ENCODE peak calls at places on chromosomes 3 and 15, in eight cellular contexts. G is stimulated activated naive CD8-positive, alpha-beta T cell treated with anti-CD3 and anti-CD28 coated beads, Interleukin-15, amount 100 ng/mL, for 72 hours; Z is GM23248; V is iris pigment epithelial cell; O is left ventricle myocardium superior; X is HEK293T; T is OCI-M1; E is AML-193. M is an unnamed sample.

GRCh38 chr3:15205934-15206661 is at the start of gene CAPN7:
- DNase-seq in G (peak), Z (peak), V (peak), O (peak), X (peak), T (no peak), E (no peak), M (peak)

GRCh38 chr3:124688580-124689454 is 41.4 kb upstream of the UMPS start:
- DNase-seq in G (peak), Z (peak), V (peak), O (peak), X (peak), T (peak), E (peak), M (peak)

GRCh38 chr3:47571391-47572165 is 7.1 kb downstream of the CSPG5 start:
- DNase-seq in G (no peak), Z (peak), V (no peak), O (no peak), X (no peak), T (no peak), E (no peak), M (no peak)

GRCh38 chr3:90132220-90132619 is 1024.8 kb downstream of the EPHA3 start:
- DNase-seq in G (no peak), Z (no peak), V (no peak), O (no peak), X (no peak), T (no peak), E (no peak), M (no peak)

GRCh38 chr3:170974872-170975271 is 51.6 kb downstream of the SLC2A2 start:
- DNase-seq in G (no peak), Z (no peak), V (no peak), O (no peak), X (no peak), T (no peak), E (no peak), M (no peak)

GRCh38 chr3:107487490-107487889 is 35.3 kb upstream of the BBX start:
- DNase-seq in G (no peak), Z (no peak), V (no peak), O (no peak), X (no peak), T (no peak), E (no peak), M (no peak)

GRCh38 chr3:36075491-36075890 is 304.8 kb upstream of the STAC start:
- DNase-seq in G (no peak), Z (peak), V (peak), O (no peak), X (no peak), T (no peak), E (no peak), M (no peak)

GRCh38 chr3:119194237-119195150 is 21.1 kb downstream of the UPK1B start:
- DNase-seq in G (no peak), Z (peak), V (peak), O (no peak), X (no peak), T (no peak), E (no peak), M (no peak)

GRCh38 chr15:71476823-71477222 is 333.5 kb upstream of the NR2E3 start:
- DNase-seq in G (no peak), Z (no peak), V (no peak), O (no peak), X (no peak), T (no peak), E (no peak), M (no peak)

GRCh38 chr3:141228385-141228784 is 3.2 kb upstream of the PXYLP1 start:
- DNase-seq in G (no peak), Z (no peak), V (no peak), O (no peak), X (no peak), T (no peak), E (no peak), M (no peak)